ENCODE peak calls at places on chromosomes 5 and 9, in six cellular contexts. G, N, E, J, H and Y are unnamed samples.

GRCh38 chr5:10789021-10789420 is 28.0 kb upstream of the DAP start:
- DNase-seq in G (peak; percentile 85), N (no peak), E (peak; percentile 94), J (no peak), H (peak; percentile 86), Y (no peak)

GRCh38 chr9:79858509-79858908 is 286.7 kb downstream of the TLE4 start:
- DNase-seq in G (no peak), N (no peak), E (peak; percentile 9), J (peak; percentile 21), H (no peak), Y (no peak)

GRCh38 chr5:6419340-6419852 is 29.3 kb upstream of the UBE2QL1 start:
- DNase-seq in G (no peak), N (no peak), E (no peak), J (peak; percentile 66), H (no peak), Y (no peak)

GRCh38 chr9:81431662-81432061 is 257.7 kb downstream of the TLE1 start:
- DNase-seq in G (no peak), N (no peak), E (peak; percentile 98), J (peak; percentile 47), H (peak; percentile 87), Y (no peak)

GRCh38 chr5:39203291-39203922 is 16.0 kb downstream of the FYB1 start:
- DNase-seq in G (no peak), N (no peak), E (no peak), J (no peak), H (no peak), Y (no peak)

GRCh38 chr9:93041108-93041802 is 17.2 kb upstream of the SUSD3 start:
- DNase-seq in G (no peak), N (peak; percentile 60), E (peak; percentile 18), J (no peak), H (no peak), Y (no peak)

GRCh38 chr5:73300520-73301207 is 127.7 kb downstream of the TMEM174 start:
- DNase-seq in G (no peak), N (no peak), E (no peak), J (no peak), H (no peak), Y (no peak)

GRCh38 chr5:113050606-113051391 is 74.2 kb downstream of the DCP2 start:
- DNase-seq in G (peak; percentile 49), N (no peak), E (peak; percentile 85), J (peak; percentile 90), H (no peak), Y (no peak)

GRCh38 chr5:112737472-112738179 is at the start of gene APC:
- DNase-seq in G (peak; percentile 90), N (peak; percentile 92), E (peak; percentile 93), J (peak; percentile 59), H (peak; percentile 59), Y (peak; percentile 92)

GRCh38 chr9:1997646-1998045 is 17.5 kb upstream of the SMARCA2 start:
- DNase-seq in G (no peak), N (no peak), E (no peak), J (no peak), H (no peak), Y (no peak)

GRCh38 chr9:78539904-78540303 is 243.0 kb downstream of the PSAT1 start:
- DNase-seq in G (no peak), N (no peak), E (peak; percentile 96), J (peak; percentile 77), H (no peak), Y (no peak)

GRCh38 chr9:6566409-6567139 is 79.0 kb downstream of the GLDC start:
- DNase-seq in G (peak; percentile 33), N (no peak), E (peak; percentile 98), J (peak; percentile 94), H (peak; percentile 79), Y (no peak)